ENCODE peak calls at places on chromosomes 12 and 14, in five cellular contexts. One of them, this sample, is unnamed.

GRCh38 chr14:58072288-58073071 is 79.5 kb downstream of the ARMH4 start:
- DNase-seq in AG08396: peak; percentile 56
- DNase-seq in CD8-positive, alpha-beta T cell: peak; percentile 31
- DNase-seq in mesothelial cell of epicardium: peak; percentile 54
- DNase-seq in amygdala: no peak
- DNase-seq in this sample: peak; percentile 48

GRCh38 chr12:39145175-39145999 is 240.0 kb upstream of the CPNE8 start:
- DNase-seq in AG08396: peak; percentile 31
- DNase-seq in CD8-positive, alpha-beta T cell: no peak
- DNase-seq in mesothelial cell of epicardium: peak; percentile 71
- DNase-seq in amygdala: peak; percentile 37
- DNase-seq in this sample: peak; percentile 56

GRCh38 chr14:101501341-101501740 is 60.0 kb upstream of the DIO3 start:
- DNase-seq in AG08396: no peak
- DNase-seq in CD8-positive, alpha-beta T cell: no peak
- DNase-seq in mesothelial cell of epicardium: peak; percentile 21
- DNase-seq in amygdala: no peak
- DNase-seq in this sample: peak; percentile 8

GRCh38 chr14:91117960-91118359 is 4.1 kb downstream of the DGLUCY start:
- DNase-seq in AG08396: no peak
- DNase-seq in CD8-positive, alpha-beta T cell: no peak
- DNase-seq in mesothelial cell of epicardium: no peak
- DNase-seq in amygdala: no peak
- DNase-seq in this sample: no peak

GRCh38 chr12:58081488-58081887 is 140.1 kb downstream of the ATP23 start:
- DNase-seq in AG08396: no peak
- DNase-seq in CD8-positive, alpha-beta T cell: no peak
- DNase-seq in mesothelial cell of epicardium: no peak
- DNase-seq in amygdala: no peak
- DNase-seq in this sample: no peak

GRCh38 chr14:73717247-73717646 is 3.1 kb upstream of the PNMA1 start:
- DNase-seq in AG08396: no peak
- DNase-seq in CD8-positive, alpha-beta T cell: no peak
- DNase-seq in mesothelial cell of epicardium: no peak
- DNase-seq in amygdala: no peak
- DNase-seq in this sample: no peak

GRCh38 chr14:67526676-67527459 is 6.2 kb upstream of the PLEKHH1 start:
- DNase-seq in AG08396: peak; percentile 57
- DNase-seq in CD8-positive, alpha-beta T cell: no peak
- DNase-seq in mesothelial cell of epicardium: no peak
- DNase-seq in amygdala: peak; percentile 57
- DNase-seq in this sample: peak; percentile 29

GRCh38 chr12:20125259-20125919 is 242.9 kb upstream of the PDE3A start:
- DNase-seq in AG08396: no peak
- DNase-seq in CD8-positive, alpha-beta T cell: no peak
- DNase-seq in mesothelial cell of epicardium: no peak
- DNase-seq in amygdala: no peak
- DNase-seq in this sample: no peak

GRCh38 chr12:48862691-48863090 is 3.0 kb downstream of the RND1 start:
- DNase-seq in AG08396: no peak
- DNase-seq in CD8-positive, alpha-beta T cell: no peak
- DNase-seq in mesothelial cell of epicardium: no peak
- DNase-seq in amygdala: peak; percentile 43
- DNase-seq in this sample: no peak

GRCh38 chr14:75025876-75026275 is 23.2 kb downstream of the EIF2B2 start:
- DNase-seq in AG08396: no peak
- DNase-seq in CD8-positive, alpha-beta T cell: no peak
- DNase-seq in mesothelial cell of epicardium: no peak
- DNase-seq in amygdala: no peak
- DNase-seq in this sample: no peak

GRCh38 chr12:113048716-113049127 is 7.8 kb upstream of the DTX1 start:
- DNase-seq in AG08396: peak; percentile 86
- DNase-seq in CD8-positive, alpha-beta T cell: peak; percentile 58
- DNase-seq in mesothelial cell of epicardium: peak; percentile 60
- DNase-seq in amygdala: peak; percentile 54
- DNase-seq in this sample: no peak

GRCh38 chr14:103105580-103106168 is 11.1 kb downstream of the EXOC3L4 start:
- DNase-seq in AG08396: no peak
- DNase-seq in CD8-positive, alpha-beta T cell: no peak
- DNase-seq in mesothelial cell of epicardium: no peak
- DNase-seq in amygdala: no peak
- DNase-seq in this sample: no peak

GRCh38 chr12:55850893-55851292 is 8.2 kb upstream of the MMP19 start:
- DNase-seq in AG08396: no peak
- DNase-seq in CD8-positive, alpha-beta T cell: no peak
- DNase-seq in mesothelial cell of epicardium: no peak
- DNase-seq in amygdala: no peak
- DNase-seq in this sample: no peak

GRCh38 chr14:50318031-50318626 is 6.0 kb downstream of the DMAC2L start:
- DNase-seq in AG08396: no peak
- DNase-seq in CD8-positive, alpha-beta T cell: no peak
- DNase-seq in mesothelial cell of epicardium: no peak
- DNase-seq in amygdala: no peak
- DNase-seq in this sample: no peak

GRCh38 chr14:96309128-96309906 is 53.3 kb downstream of the BDKRB1 start:
- DNase-seq in AG08396: no peak
- DNase-seq in CD8-positive, alpha-beta T cell: no peak
- DNase-seq in mesothelial cell of epicardium: no peak
- DNase-seq in amygdala: no peak
- DNase-seq in this sample: no peak

GRCh38 chr14:54814076-54814475 is 88.5 kb downstream of the GCH1 start:
- DNase-seq in AG08396: no peak
- DNase-seq in CD8-positive, alpha-beta T cell: no peak
- DNase-seq in mesothelial cell of epicardium: no peak
- DNase-seq in amygdala: no peak
- DNase-seq in this sample: no peak

GRCh38 chr14:79809849-79810612 is 401.3 kb downstream of the DIO2 start:
- DNase-seq in AG08396: no peak
- DNase-seq in CD8-positive, alpha-beta T cell: no peak
- DNase-seq in mesothelial cell of epicardium: no peak
- DNase-seq in amygdala: peak; percentile 14
- DNase-seq in this sample: peak; percentile 18

GRCh38 chr12:130212384-130212783 is 50.1 kb downstream of the FZD10 start:
- DNase-seq in AG08396: no peak
- DNase-seq in CD8-positive, alpha-beta T cell: no peak
- DNase-seq in mesothelial cell of epicardium: no peak
- DNase-seq in amygdala: no peak
- DNase-seq in this sample: no peak

GRCh38 chr14:55752580-55753365 is 172.8 kb downstream of the KTN1 start:
- DNase-seq in AG08396: peak; percentile 22
- DNase-seq in CD8-positive, alpha-beta T cell: no peak
- DNase-seq in mesothelial cell of epicardium: peak; percentile 44
- DNase-seq in amygdala: no peak
- DNase-seq in this sample: peak; percentile 82

GRCh38 chr12:72209096-72209495 is 63.1 kb upstream of the TRHDE start:
- DNase-seq in AG08396: no peak
- DNase-seq in CD8-positive, alpha-beta T cell: no peak
- DNase-seq in mesothelial cell of epicardium: no peak
- DNase-seq in amygdala: no peak
- DNase-seq in this sample: no peak

GRCh38 chr12:67989184-67989965 is at the start of gene IFNG-AS1:
- DNase-seq in AG08396: no peak
- DNase-seq in CD8-positive, alpha-beta T cell: peak; percentile 35
- DNase-seq in mesothelial cell of epicardium: no peak
- DNase-seq in amygdala: no peak
- DNase-seq in this sample: no peak

GRCh38 chr12:16531623-16532022 is 74.3 kb downstream of the LMO3 start:
- DNase-seq in AG08396: no peak
- DNase-seq in CD8-positive, alpha-beta T cell: no peak
- DNase-seq in mesothelial cell of epicardium: no peak
- DNase-seq in amygdala: no peak
- DNase-seq in this sample: no peak

GRCh38 chr14:58876613-58877012 is 238.9 kb downstream of the DACT1 start:
- DNase-seq in AG08396: no peak
- DNase-seq in CD8-positive, alpha-beta T cell: no peak
- DNase-seq in mesothelial cell of epicardium: no peak
- DNase-seq in amygdala: no peak
- DNase-seq in this sample: no peak

GRCh38 chr14:76204436-76205230 is 52.9 kb downstream of the GPATCH2L start:
- DNase-seq in AG08396: no peak
- DNase-seq in CD8-positive, alpha-beta T cell: no peak
- DNase-seq in mesothelial cell of epicardium: no peak
- DNase-seq in amygdala: no peak
- DNase-seq in this sample: no peak

GRCh38 chr14:58239259-58240210 is 5.1 kb upstream of the PSMA3 start:
- DNase-seq in AG08396: peak; percentile 35
- DNase-seq in CD8-positive, alpha-beta T cell: peak; percentile 72
- DNase-seq in mesothelial cell of epicardium: peak; percentile 85
- DNase-seq in amygdala: peak; percentile 56
- DNase-seq in this sample: peak; percentile 57

GRCh38 chr12:122081697-122082221 is 3.2 kb downstream of the MLXIP start:
- DNase-seq in AG08396: no peak
- DNase-seq in CD8-positive, alpha-beta T cell: peak; percentile 67
- DNase-seq in mesothelial cell of epicardium: no peak
- DNase-seq in amygdala: no peak
- DNase-seq in this sample: no peak

GRCh38 chr12:74896186-74896585 is 313.5 kb downstream of the KCNC2 start:
- DNase-seq in AG08396: no peak
- DNase-seq in CD8-positive, alpha-beta T cell: no peak
- DNase-seq in mesothelial cell of epicardium: no peak
- DNase-seq in amygdala: no peak
- DNase-seq in this sample: no peak

GRCh38 chr12:65308601-65309071 is 30.2 kb downstream of the MSRB3 start:
- DNase-seq in AG08396: no peak
- DNase-seq in CD8-positive, alpha-beta T cell: no peak
- DNase-seq in mesothelial cell of epicardium: no peak
- DNase-seq in amygdala: no peak
- DNase-seq in this sample: no peak

GRCh38 chr12:52032431-52032796 is 18.8 kb upstream of the NR4A1 start:
- DNase-seq in AG08396: peak; percentile 64
- DNase-seq in CD8-positive, alpha-beta T cell: no peak
- DNase-seq in mesothelial cell of epicardium: no peak
- DNase-seq in amygdala: peak; percentile 47
- DNase-seq in this sample: no peak

GRCh38 chr14:96737869-96738268 is 59.3 kb upstream of the VRK1 start:
- DNase-seq in AG08396: no peak
- DNase-seq in CD8-positive, alpha-beta T cell: no peak
- DNase-seq in mesothelial cell of epicardium: no peak
- DNase-seq in amygdala: no peak
- DNase-seq in this sample: no peak

GRCh38 chr14:32417956-32418552 is 89.0 kb downstream of the AKAP6 start:
- DNase-seq in AG08396: no peak
- DNase-seq in CD8-positive, alpha-beta T cell: no peak
- DNase-seq in mesothelial cell of epicardium: no peak
- DNase-seq in amygdala: no peak
- DNase-seq in this sample: peak; percentile 88